ENCODE peak calls at places on chromosomes 7 and 10, in ten cellular contexts. A is choroid plexus epithelial cell; N is iris pigment epithelial cell; Z is HepG2; B is GM23338; X is CD4-positive, alpha-beta T cell; F is HCEC 1CT; R is lower leg skin; L is HTR-8/SVneo; Q is foreskin melanocyte. Y is an unnamed sample.

GRCh38 chr7:151759591-151760042 is 117.3 kb downstream of the PRKAG2 start:
- DNase-seq in A (peak), N (peak), Z (peak), B (peak), X (peak), F (peak), R (no peak), L (peak), Q (no peak), Y (no peak)

GRCh38 chr7:120053390-120053961 is 219.5 kb upstream of the KCND2 start:
- DNase-seq in A (peak), N (peak), Z (no peak), B (no peak), X (no peak), F (no peak), R (no peak), L (no peak), Q (no peak), Y (no peak)

GRCh38 chr7:118583651-118584050 is 359.1 kb downstream of the ANKRD7 start:
- DNase-seq in A (no peak), N (no peak), Z (no peak), B (no peak), X (no peak), F (no peak), R (no peak), L (no peak), Q (no peak), Y (no peak)

GRCh38 chr7:34190299-34190698 is 285.0 kb downstream of the BMPER start:
- DNase-seq in A (no peak), N (no peak), Z (no peak), B (no peak), X (no peak), F (no peak), R (no peak), L (no peak), Q (no peak), Y (no peak)

GRCh38 chr10:133115453-133115842 is 27.7 kb downstream of the ADGRA1 start:
- DNase-seq in A (no peak), N (no peak), Z (no peak), B (no peak), X (no peak), F (no peak), R (no peak), L (no peak), Q (no peak), Y (no peak)

GRCh38 chr7:38398725-38399321 is 125.4 kb upstream of the TARP start:
- DNase-seq in A (peak), N (peak), Z (peak), B (peak), X (peak), F (peak), R (no peak), L (peak), Q (no peak), Y (no peak)

GRCh38 chr10:102776779-102777417 is 33.1 kb downstream of the WBP1L start:
- DNase-seq in A (peak), N (peak), Z (peak), B (peak), X (peak), F (peak), R (peak), L (peak), Q (peak), Y (peak)

GRCh38 chr10:114703377-114704125 is 45.5 kb upstream of the ABLIM1 start:
- DNase-seq in A (peak), N (no peak), Z (peak), B (peak), X (peak), F (peak), R (no peak), L (no peak), Q (no peak), Y (no peak)

GRCh38 chr10:93422121-93422520 is 60.0 kb downstream of the MYOF start:
- DNase-seq in A (peak), N (peak), Z (no peak), B (no peak), X (no peak), F (no peak), R (no peak), L (no peak), Q (no peak), Y (no peak)

GRCh38 chr10:79189853-79190435 is 121.2 kb downstream of the ZMIZ1 start:
- DNase-seq in A (no peak), N (no peak), Z (no peak), B (no peak), X (no peak), F (no peak), R (no peak), L (peak), Q (no peak), Y (no peak)

GRCh38 chr10:85012305-85012704 is 683.9 kb downstream of the CCSER2 start:
- DNase-seq in A (no peak), N (no peak), Z (no peak), B (no peak), X (no peak), F (no peak), R (no peak), L (no peak), Q (no peak), Y (no peak)

GRCh38 chr10:89475567-89475966 is 59.8 kb downstream of the SLC16A12 start:
- DNase-seq in A (peak), N (peak), Z (peak), B (no peak), X (no peak), F (no peak), R (no peak), L (no peak), Q (no peak), Y (no peak)

GRCh38 chr10:49655099-49655498 is 24.4 kb upstream of the C10orf53 start:
- DNase-seq in A (no peak), N (no peak), Z (no peak), B (no peak), X (no peak), F (no peak), R (peak), L (no peak), Q (no peak), Y (no peak)

GRCh38 chr7:8724080-8724718 is 290.8 kb downstream of the NXPH1 start:
- DNase-seq in A (peak), N (peak), Z (peak), B (peak), X (no peak), F (no peak), R (no peak), L (peak), Q (peak), Y (peak)

GRCh38 chr7:76294344-76295024 is 8.0 kb upstream of the HSPB1 start:
- DNase-seq in A (peak), N (peak), Z (peak), B (peak), X (no peak), F (peak), R (peak), L (no peak), Q (peak), Y (no peak)

GRCh38 chr10:27464993-27465392 is 39.1 kb upstream of the RAB18 start:
- DNase-seq in A (no peak), N (no peak), Z (no peak), B (no peak), X (no peak), F (no peak), R (no peak), L (no peak), Q (no peak), Y (no peak)

GRCh38 chr7:131726031-131726430 is 169.6 kb upstream of the PODXL start:
- DNase-seq in A (no peak), N (no peak), Z (no peak), B (no peak), X (no peak), F (no peak), R (no peak), L (no peak), Q (no peak), Y (no peak)

GRCh38 chr7:353746-354325 is 63.9 kb downstream of the FOXL3 start:
- DNase-seq in A (no peak), N (no peak), Z (no peak), B (no peak), X (no peak), F (no peak), R (no peak), L (peak), Q (no peak), Y (no peak)

GRCh38 chr10:77844713-77845454 is 81.7 kb downstream of the DLG5 start:
- DNase-seq in A (peak), N (peak), Z (no peak), B (peak), X (no peak), F (peak), R (no peak), L (peak), Q (no peak), Y (peak)

GRCh38 chr10:61897671-61898434 is 3.6 kb upstream of the ARID5B start:
- DNase-seq in A (peak), N (peak), Z (no peak), B (peak), X (peak), F (peak), R (no peak), L (no peak), Q (no peak), Y (no peak)

GRCh38 chr10:74825371-74826141 is 844 bp upstream of the KAT6B start:
- DNase-seq in A (no peak), N (no peak), Z (no peak), B (peak), X (peak), F (peak), R (peak), L (no peak), Q (no peak), Y (no peak)

GRCh38 chr10:112313911-112314310 is 30.7 kb downstream of the TECTB start:
- DNase-seq in A (peak), N (no peak), Z (no peak), B (no peak), X (no peak), F (no peak), R (no peak), L (no peak), Q (no peak), Y (no peak)

GRCh38 chr10:84201682-84202081 is 7.3 kb downstream of the CDHR1 start:
- DNase-seq in A (no peak), N (no peak), Z (no peak), B (no peak), X (no peak), F (no peak), R (peak), L (no peak), Q (no peak), Y (no peak)

GRCh38 chr10:82982110-82982608 is 1107.2 kb downstream of the NRG3 start:
- DNase-seq in A (peak), N (peak), Z (no peak), B (no peak), X (no peak), F (peak), R (no peak), L (peak), Q (peak), Y (peak)

GRCh38 chr10:2576892-2577291 is 490.5 kb upstream of the PFKP start:
- DNase-seq in A (no peak), N (no peak), Z (no peak), B (peak), X (no peak), F (no peak), R (no peak), L (no peak), Q (no peak), Y (no peak)

GRCh38 chr7:54390565-54390964 is 151.6 kb upstream of the VSTM2A start:
- DNase-seq in A (no peak), N (no peak), Z (no peak), B (no peak), X (no peak), F (no peak), R (no peak), L (no peak), Q (no peak), Y (no peak)

GRCh38 chr7:150357277-150357676 is 11.3 kb upstream of the REPIN1 start:
- DNase-seq in A (no peak), N (no peak), Z (no peak), B (no peak), X (peak), F (no peak), R (no peak), L (no peak), Q (no peak), Y (no peak)

GRCh38 chr7:31986878-31987518 is 83.2 kb downstream of the PDE1C start:
- DNase-seq in A (peak), N (peak), Z (no peak), B (no peak), X (no peak), F (peak), R (no peak), L (peak), Q (no peak), Y (no peak)

GRCh38 chr7:1295776-1296726 is 63.4 kb downstream of the UNCX start:
- DNase-seq in A (no peak), N (no peak), Z (no peak), B (no peak), X (no peak), F (no peak), R (no peak), L (no peak), Q (no peak), Y (no peak)

GRCh38 chr10:35896011-35896410 is 253.9 kb upstream of the FZD8 start:
- DNase-seq in A (peak), N (peak), Z (no peak), B (no peak), X (no peak), F (peak), R (no peak), L (no peak), Q (no peak), Y (no peak)

GRCh38 chr7:75617634-75618234 is 121.0 kb downstream of the HIP1 start:
- DNase-seq in A (peak), N (peak), Z (peak), B (no peak), X (no peak), F (no peak), R (peak), L (no peak), Q (no peak), Y (no peak)

GRCh38 chr7:128829391-128830166 is 627 bp upstream of the FLNC start:
- DNase-seq in A (peak), N (peak), Z (no peak), B (peak), X (no peak), F (peak), R (no peak), L (peak), Q (no peak), Y (no peak)

GRCh38 chr7:134613623-134614347 is 32.9 kb upstream of the BPGM start:
- DNase-seq in A (peak), N (peak), Z (no peak), B (no peak), X (no peak), F (peak), R (no peak), L (peak), Q (peak), Y (peak)

GRCh38 chr10:12954866-12955265 is 46.6 kb downstream of the CCDC3 start:
- DNase-seq in A (no peak), N (no peak), Z (no peak), B (no peak), X (no peak), F (peak), R (no peak), L (no peak), Q (no peak), Y (no peak)

Y was measured in epithelial cell of proximal tubule.